ENCODE peak calls at places on chromosomes 7 and 10, in six cellular contexts. D is cardiac muscle cell, W is heart left ventricle, Z is fibroblast of lung, S is MM.1S, C is PC-9. U is an unnamed sample. For H3K4me1 and H3K36me3, the result is how much of the 10 kb centered on the place peaks cover.

GRCh38 chr7:82677064-82677463 is 233.5 kb upstream of the CACNA2D1 start:
- DNase-seq in D (no peak), W (no peak), Z (no peak), S (no peak), C (no peak), U (no peak)

GRCh38 chr7:126202177-126202576 is 1050.6 kb downstream of the GRM8 start:
- DNase-seq in D (no peak), W (no peak), Z (no peak), S (no peak), C (no peak), U (no peak)

GRCh38 chr7:157652954-157653826 is 316.4 kb downstream of the DNAJB6 start:
- DNase-seq in D (no peak), W (no peak), Z (no peak), S (no peak), C (no peak), U (no peak)

GRCh38 chr10:119541459-119542356 is 811 bp downstream of the RGS10 start:
- DNase-seq in D (peak), W (peak), Z (no peak), S (peak), C (peak), U (no peak)

GRCh38 chr10:46270086-46270811 is 16.5 kb upstream of the ANTXRL start:
- DNase-seq in D (no peak), W (no peak), Z (no peak), S (no peak), C (no peak), U (no peak)

GRCh38 chr10:124093076-124093773 is at the start of gene CHST15:
- DNase-seq in D (peak), W (peak), Z (peak), S (peak), C (peak), U (peak)

GRCh38 chr10:89213191-89213808 is 6.2 kb upstream of the CH25H start:
- DNase-seq in D (peak), W (no peak), Z (peak), S (peak), C (no peak), U (no peak)

GRCh38 chr10:36254191-36254590 is 612.1 kb upstream of the FZD8 start:
- DNase-seq in D (peak), W (peak), Z (peak), S (no peak), C (no peak), U (peak)

GRCh38 chr10:32951111-32951510 is 6.9 kb downstream of the ITGB1 start:
- DNase-seq in D (no peak), W (no peak), Z (no peak), S (no peak), C (no peak), U (no peak)

GRCh38 chr10:44393051-44393630 is 8.2 kb upstream of the CXCL12 start:
- DNase-seq in D (no peak), W (no peak), Z (no peak), S (no peak), C (no peak), U (no peak)

GRCh38 chr10:129999140-129999539 is 35.1 kb upstream of the EBF3 start:
- DNase-seq in D (no peak), W (no peak), Z (no peak), S (no peak), C (no peak), U (no peak)

GRCh38 chr7:157757776-157758467 is 421.1 kb downstream of the DNAJB6 start:
- DNase-seq in D (no peak), W (no peak), Z (no peak), S (no peak), C (no peak), U (no peak)

GRCh38 chr10:126373982-126374381 is 14.3 kb downstream of the ADAM12 start:
- DNase-seq in D (no peak), W (no peak), Z (peak), S (no peak), C (no peak), U (no peak)

GRCh38 chr7:130853503-130854279 is 119.7 kb upstream of the KLF14 start:
- DNase-seq in D (no peak), W (no peak), Z (no peak), S (no peak), C (peak), U (no peak)

GRCh38 chr7:116588225-116588624 is 63.4 kb downstream of the CAV1 start:
- DNase-seq in D (peak), W (no peak), Z (peak), S (peak), C (peak), U (no peak)

GRCh38 chr10:63431962-63432797 is 33.6 kb downstream of the JMJD1C start:
- DNase-seq in D (peak), W (no peak), Z (no peak), S (no peak), C (no peak), U (no peak)

GRCh38 chr7:24197852-24198251 is 86.1 kb upstream of the NPY start:
- DNase-seq in D (no peak), W (no peak), Z (no peak), S (no peak), C (no peak), U (no peak)

GRCh38 chr10:79295593-79295992 is 51.7 kb upstream of the PPIF start:
- DNase-seq in D (no peak), W (no peak), Z (no peak), S (no peak), C (no peak), U (no peak)

GRCh38 chr10:91798736-91799579 is 732 bp downstream of the TNKS2 start:
- DNase-seq in D (peak), W (no peak), Z (peak), S (peak), C (peak), U (no peak)

GRCh38 chr10:33509231-33509871 is 174.9 kb upstream of the NRP1 start:
- DNase-seq in D (peak), W (peak), Z (peak), S (no peak), C (peak), U (peak)

GRCh38 chr10:79947083-79947415 is 1.9 kb downstream of the SFTPD start:
- DNase-seq in D (no peak), W (no peak), Z (no peak), S (no peak), C (no peak), U (no peak)

GRCh38 chr7:141754939-141755338 is 9.0 kb upstream of the TAS2R3 start:
- DNase-seq in D (peak), W (no peak), Z (peak), S (peak), C (no peak), U (no peak)

GRCh38 chr10:79022565-79023488 is 45.9 kb upstream of the ZMIZ1 start:
- DNase-seq in D (peak), W (peak), Z (peak), S (peak), C (no peak), U (no peak)

GRCh38 chr10:49414496-49414895 is 18.6 kb upstream of the DRGX start:
- DNase-seq in D (no peak), W (no peak), Z (no peak), S (no peak), C (no peak), U (no peak)

GRCh38 chr10:43853369-43853768 is 204.7 kb upstream of the ZNF32 start:
- DNase-seq in D (no peak), W (no peak), Z (no peak), S (no peak), C (no peak), U (no peak)

GRCh38 chr7:461118-461452 is 58.6 kb downstream of the PDGFA start:
- DNase-seq in D (no peak), W (no peak), Z (no peak), S (no peak), C (no peak), U (no peak)

GRCh38 chr7:84112771-84113170 is 81.8 kb downstream of the SEMA3A start:
- DNase-seq in D (no peak), W (peak), Z (no peak), S (no peak), C (no peak), U (no peak)
- H3K4me1 ChIP-seq in D (under half), W (under half), Z (under half), S (under half), C (under half), U (under half)

DNA sequence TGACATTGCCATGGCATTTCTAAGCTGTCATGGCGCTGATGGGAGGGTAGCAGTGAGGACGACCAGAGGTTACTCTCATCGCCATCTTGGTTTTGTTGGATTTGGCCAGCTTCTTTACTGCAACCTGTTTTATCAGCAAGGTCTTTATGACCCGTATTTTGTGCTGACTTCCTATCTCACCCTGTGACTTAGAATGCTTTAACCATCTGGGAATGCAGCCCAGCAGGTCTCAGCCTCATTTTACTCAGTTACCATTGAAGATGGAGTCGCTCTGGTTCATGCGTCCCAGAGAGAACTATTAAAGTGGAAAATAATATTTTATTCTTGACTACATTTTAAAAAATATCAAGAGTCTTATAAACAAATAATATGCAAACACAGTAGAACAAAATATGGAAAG is 131.7 kb downstream of the RSU1 start:
- DNase-seq in D (no peak), W (no peak), Z (no peak), S (no peak), C (no peak), U (no peak)
- H3K36me3 ChIP-seq in D (under half), W (under half), Z (under half), S (under half), C (under half), U (under half)

DNA sequence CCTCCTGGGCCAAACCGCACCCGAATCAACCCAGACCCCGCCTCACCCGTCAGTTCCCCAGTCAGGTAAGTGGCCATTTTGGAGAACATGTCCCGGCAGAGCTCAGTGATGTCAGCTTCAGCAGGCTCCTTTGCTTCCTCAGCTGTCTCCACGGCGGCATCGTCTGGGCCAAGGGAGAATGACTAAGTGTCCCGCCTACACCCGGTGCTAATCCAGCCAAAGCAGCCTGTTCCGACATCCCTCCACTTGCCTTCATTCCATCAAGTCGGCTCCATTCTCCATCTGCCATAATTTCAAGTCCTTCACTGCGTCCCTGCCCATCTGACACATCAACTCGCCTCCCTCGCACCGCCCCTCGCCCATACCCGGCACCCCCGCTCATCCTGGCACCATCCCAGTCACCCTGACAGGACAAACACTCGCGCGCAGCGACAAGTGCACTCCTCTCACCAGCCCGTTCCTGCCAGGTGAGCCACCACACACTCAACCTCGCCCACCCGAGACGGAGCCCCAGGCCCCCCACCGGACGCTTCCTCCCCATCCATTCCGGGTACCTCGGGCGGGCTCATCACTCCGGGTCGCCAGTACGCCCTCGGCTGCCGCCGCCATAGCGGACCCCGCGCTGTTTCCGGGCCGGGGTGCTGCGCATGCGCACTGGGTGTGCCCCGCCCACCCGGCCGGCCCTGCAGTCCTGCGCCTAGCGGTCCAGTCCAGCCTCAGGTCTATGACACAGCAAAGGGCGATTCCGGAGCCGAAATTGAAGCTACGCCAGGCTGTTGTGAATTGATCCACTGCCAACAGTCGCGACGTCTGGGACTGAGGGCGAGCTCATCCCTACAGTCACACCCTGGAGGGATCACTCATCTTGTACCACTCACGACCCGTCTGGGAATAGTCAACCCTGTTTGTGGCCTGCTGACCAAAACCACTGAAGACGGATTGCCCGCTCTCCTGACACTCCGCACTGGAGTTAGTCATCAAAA is at the start of gene BLOC1S2:
- DNase-seq in D (peak), W (peak), Z (peak), S (peak), C (peak), U (peak)
- TF ChIP-seq CTCF in D (no peak), W (no peak), Z (no peak), S (no peak), C (no peak), U (peak)

GRCh38 chr10:71836594-71836970 is 14.5 kb downstream of the PSAP start:
- DNase-seq in D (peak), W (no peak), Z (no peak), S (no peak), C (no peak), U (no peak)
- H3K4me1 ChIP-seq in D (under half), W (half or more), Z (under half), S (under half), C (half or more), U (under half)

DNA sequence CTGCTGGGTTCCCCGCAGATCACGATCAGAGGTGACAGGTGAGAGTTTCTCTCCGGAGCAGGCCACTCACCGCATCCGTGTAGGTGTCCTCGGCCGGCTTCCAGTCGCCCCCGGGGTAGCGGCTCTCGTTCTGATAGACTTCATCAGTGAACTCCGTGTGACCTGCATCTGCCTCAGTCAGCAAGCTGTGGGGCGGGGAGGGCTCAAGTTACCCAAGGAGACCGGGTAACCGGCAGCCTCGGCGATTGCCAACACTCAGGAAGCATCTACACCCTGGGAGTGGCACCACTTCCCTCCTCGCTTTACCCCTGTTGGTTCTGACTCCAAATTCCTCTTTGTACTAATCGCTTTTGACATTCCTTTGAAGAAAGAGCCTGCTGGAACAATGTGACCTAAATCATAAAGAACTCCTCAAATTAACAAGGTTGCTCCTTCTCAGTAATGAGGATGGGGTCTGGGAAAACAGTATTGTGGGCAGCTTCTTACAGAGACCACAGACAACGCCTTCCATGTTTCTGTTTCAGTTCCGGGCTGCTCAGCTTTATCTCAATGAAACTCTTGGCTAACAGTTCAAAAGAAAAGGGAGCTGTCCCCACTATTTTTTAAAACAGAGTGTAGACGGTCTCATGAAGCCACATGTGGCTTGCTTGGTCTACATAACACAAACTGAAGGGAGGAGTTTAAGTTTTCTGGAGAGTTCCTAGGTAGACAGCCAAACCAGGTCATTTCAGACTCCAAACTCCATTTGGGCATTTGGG is 118.1 kb downstream of the MYOF start:
- DNase-seq in D (no peak), W (peak), Z (no peak), S (no peak), C (peak), U (no peak)
- H3K36me3 ChIP-seq in D (under half), W (under half), Z (under half), S (under half), C (under half), U (half or more)

GRCh38 chr7:80453699-80454340 is 58.0 kb downstream of the GNAT3 start:
- DNase-seq in D (peak), W (no peak), Z (peak), S (peak), C (no peak), U (no peak)
- TF ChIP-seq CTCF in D (peak), W (peak), Z (no peak), S (peak), C (peak), U (peak)

GRCh38 chr7:12715372-12716133 is 28.1 kb downstream of the ARL4A start:
- DNase-seq in D (peak), W (peak), Z (peak), S (no peak), C (peak), U (peak)

GRCh38 chr7:12712236-12712635 is 24.8 kb downstream of the ARL4A start:
- DNase-seq in D (no peak), W (no peak), Z (no peak), S (no peak), C (no peak), U (no peak)

GRCh38 chr7:12716134-12716667 is 28.8 kb downstream of the ARL4A start:
- DNase-seq in D (peak), W (no peak), Z (peak), S (no peak), C (no peak), U (no peak)

GRCh38 chr7:12713625-12714435 is 26.4 kb downstream of the ARL4A start:
- DNase-seq in D (no peak), W (no peak), Z (no peak), S (no peak), C (no peak), U (no peak)

GRCh38 chr7:12714436-12714737 is 27.0 kb downstream of the ARL4A start:
- DNase-seq in D (no peak), W (no peak), Z (no peak), S (no peak), C (no peak), U (no peak)
- H3K4me1 ChIP-seq in D (under half), W (under half), Z (under half), S (under half), C (under half), U (under half)

GRCh38 chr7:99339595-99339994 is 13.9 kb downstream of the ARPC1A start:
- DNase-seq in D (no peak), W (no peak), Z (no peak), S (no peak), C (no peak), U (no peak)

GRCh38 chr7:99344061-99344647 is 18.5 kb downstream of the ARPC1A start:
- DNase-seq in D (no peak), W (no peak), Z (no peak), S (no peak), C (no peak), U (no peak)

GRCh38 chr7:99340659-99341058 is 15.0 kb downstream of the ARPC1A start:
- DNase-seq in D (no peak), W (no peak), Z (no peak), S (no peak), C (no peak), U (no peak)
- H3K36me3 ChIP-seq in D (half or more), W (under half), Z (under half), S (under half), C (half or more), U (half or more)